ENCODE peak calls at places on chromosomes 7 and 10, in eight cellular contexts. S is spleen; M is CD8-positive, alpha-beta memory T cell; D is CD8-positive, alpha-beta T cell; H is iPS DF 6.9; U is tibial artery; E is PC-9; Z is heart right ventricle. C is an unnamed sample. For H3K36me3, the result is how much of the 10 kb centered on the place peaks cover.

GRCh38 chr7:139696547-139696946 is 81.3 kb downstream of the HIPK2 start:
- DNase-seq in S (no peak), M (no peak), Z (no peak), E (no peak), H (no peak), D (no peak), U (no peak), C (no peak)

GRCh38 chr7:37369904-37370303 is 78.8 kb downstream of the ELMO1 start:
- DNase-seq in U (no peak), M (no peak), E (no peak), S (no peak), Z (no peak), H (no peak), D (no peak), C (no peak)

GRCh38 chr7:100583132-100584045 is 2.5 kb downstream of the LRCH4 start:
- DNase-seq in U (peak), Z (peak), M (peak), S (peak), E (no peak), D (peak), H (no peak), C (no peak)

GRCh38 chr10:613217-613616 is 76.3 kb downstream of the DIP2C start:
- DNase-seq in Z (peak), H (no peak), D (no peak), S (peak), E (peak), U (no peak), M (no peak), C (no peak)

GRCh38 chr10:58796242-58796641 is 283.6 kb downstream of the BICC1 start:
- DNase-seq in U (no peak), D (no peak), Z (no peak), E (no peak), S (no peak), H (no peak), M (no peak), C (no peak)

GRCh38 chr10:116974442-116975005 is 30.5 kb downstream of the SHTN1 start:
- DNase-seq in M (no peak), S (no peak), U (no peak), E (peak), D (no peak), Z (no peak), H (no peak), C (no peak)

GRCh38 chr7:155660059-155660757 is 15.7 kb downstream of the RBM33 start:
- DNase-seq in D (no peak), S (no peak), H (no peak), E (no peak), Z (no peak), U (no peak), M (no peak), C (no peak)

GRCh38 chr7:45082031-45082830 is 6.5 kb downstream of the NACAD start:
- DNase-seq in E (no peak), D (no peak), H (no peak), Z (no peak), U (no peak), S (no peak), M (no peak), C (peak)

GRCh38 chr10:73648975-73649829 is 6.6 kb downstream of the SYNPO2L start:
- DNase-seq in E (no peak), Z (no peak), U (no peak), H (no peak), M (no peak), S (no peak), D (no peak), C (no peak)

GRCh38 chr10:89591111-89591795 is 53.8 kb downstream of the PANK1 start:
- DNase-seq in S (no peak), M (no peak), E (no peak), U (no peak), D (no peak), H (no peak), Z (peak), C (no peak)

GRCh38 chr7:2471396-2471795 is 4.8 kb downstream of the GRIFIN start:
- DNase-seq in M (no peak), E (no peak), S (no peak), D (no peak), U (no peak), H (no peak), Z (peak), C (no peak)

GRCh38 chr7:37495574-37496184 is 47.0 kb upstream of the ELMO1 start:
- DNase-seq in S (no peak), Z (no peak), E (peak), U (no peak), H (no peak), M (peak), D (no peak), C (no peak)

GRCh38 chr10:4587466-4587865 is 238.5 kb upstream of the AKR1E2 start:
- DNase-seq in U (no peak), Z (no peak), D (no peak), S (no peak), M (no peak), E (no peak), H (no peak), C (no peak)

GRCh38 chr10:132582795-132583194 is 45.2 kb downstream of the INPP5A start:
- DNase-seq in D (no peak), S (no peak), Z (no peak), H (no peak), U (no peak), M (no peak), E (no peak), C (no peak)

GRCh38 chr10:98410135-98410743 is 4.7 kb downstream of the PYROXD2 start:
- DNase-seq in S (no peak), Z (no peak), U (no peak), D (no peak), E (no peak), M (no peak), H (no peak), C (no peak)

GRCh38 chr7:136640977-136641376 is 227.5 kb upstream of the CHRM2 start:
- DNase-seq in M (no peak), E (no peak), Z (no peak), D (no peak), U (no peak), H (no peak), S (no peak), C (no peak)

GRCh38 chr7:149870701-149871483 is 2.9 kb upstream of the ATP6V0E2 start:
- DNase-seq in E (no peak), Z (no peak), S (no peak), M (peak), D (no peak), U (no peak), H (no peak), C (no peak)

GRCh38 chr7:158529181-158530096 is 58.2 kb downstream of the PTPRN2 start:
- DNase-seq in H (no peak), D (no peak), U (no peak), E (no peak), M (no peak), Z (no peak), S (no peak), C (no peak)

GRCh38 chr7:128887169-128888038 is 23.1 kb downstream of the KCP start:
- DNase-seq in M (no peak), U (no peak), E (no peak), Z (no peak), D (no peak), S (no peak), H (no peak), C (no peak)

DNA sequence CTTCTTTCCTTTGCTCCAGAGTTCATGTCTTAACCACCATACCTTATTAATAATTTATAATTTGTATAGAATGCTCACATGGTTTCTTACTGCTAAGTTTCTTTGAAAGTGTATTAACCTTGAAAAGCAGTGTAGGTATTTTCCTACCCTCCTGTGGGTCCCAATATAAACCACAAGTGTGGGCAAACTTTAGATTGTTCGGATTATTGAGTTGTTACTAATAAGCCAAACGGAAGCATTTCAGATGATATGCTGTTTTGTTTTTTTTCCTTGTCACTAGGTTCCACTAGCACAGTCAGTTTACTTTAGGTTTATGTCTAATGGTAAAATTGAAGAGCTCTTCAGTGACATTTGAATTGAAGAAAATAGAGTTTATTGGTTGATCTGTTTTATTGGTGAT is 10.2 kb downstream of the SSBP1 start:
- DNase-seq in S (no peak), M (no peak), Z (no peak), E (no peak), D (no peak), U (no peak), H (no peak), C (no peak)
- H3K36me3 ChIP-seq in S (half or more), M (half or more), Z (half or more), E (half or more), D (half or more), U (half or more), H (under half), C (half or more)

GRCh38 chr7:19062216-19062615 is 55.2 kb downstream of the TWIST1 start:
- DNase-seq in Z (no peak), D (no peak), S (no peak), H (no peak), U (no peak), E (no peak), M (no peak), C (no peak)
- H3K27ac ChIP-seq in Z (no peak), D (no peak), S (no peak), H (no peak), U (no peak), E (no peak), M (no peak), C (no peak)

GRCh38 chr7:99344061-99344647 is 18.5 kb downstream of the ARPC1A start:
- DNase-seq in H (no peak), E (no peak), U (no peak), S (no peak), Z (no peak), M (no peak), D (no peak), C (no peak)

GRCh38 chr7:99339595-99339994 is 13.9 kb downstream of the ARPC1A start:
- DNase-seq in S (no peak), H (no peak), U (no peak), M (no peak), Z (no peak), D (no peak), E (no peak), C (no peak)

GRCh38 chr7:99340659-99341058 is 15.0 kb downstream of the ARPC1A start:
- DNase-seq in M (no peak), H (no peak), Z (no peak), U (no peak), E (no peak), S (no peak), D (no peak), C (no peak)
- H3K36me3 ChIP-seq in M (under half), H (under half), Z (under half), U (half or more), E (half or more), S (half or more), D (under half), C (under half)

DNA sequence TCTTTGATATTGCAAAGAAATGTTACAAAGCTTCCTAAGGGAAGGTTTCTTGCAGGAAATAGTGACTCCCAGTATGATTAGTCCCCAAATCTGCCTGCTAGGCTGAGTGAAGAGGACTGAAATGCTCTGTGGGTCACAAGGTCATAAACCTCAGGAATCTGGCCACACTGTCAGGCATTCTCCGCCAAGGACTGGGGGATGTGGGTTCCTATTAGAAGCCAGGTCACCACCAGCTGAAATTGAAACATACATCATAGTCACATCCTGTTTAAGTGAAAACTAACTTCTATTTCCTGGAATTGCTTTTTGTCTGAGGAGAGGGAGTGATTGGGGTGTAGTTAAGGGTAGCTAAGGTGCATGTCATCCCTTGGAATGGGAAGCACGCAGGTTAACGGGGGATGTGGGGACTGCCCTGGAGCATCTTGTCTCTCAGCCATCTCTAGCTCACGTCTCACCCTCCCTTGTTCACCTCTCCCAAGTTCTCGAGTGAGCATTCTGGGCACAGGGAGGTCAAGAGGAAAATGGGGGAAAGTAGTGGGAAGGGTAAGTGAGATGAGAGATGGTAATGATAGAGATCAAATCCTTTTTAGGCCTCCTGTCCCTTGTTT is 12.0 kb upstream of the GSAP start:
- DNase-seq in M (peak), H (no peak), Z (peak), U (no peak), D (no peak), S (no peak), E (peak), C (no peak)
- H3K27ac ChIP-seq in M (no peak), H (no peak), Z (peak), U (no peak), D (no peak), S (no peak), E (peak), C (peak)